ENCODE peak calls at places on chromosome 14, in ten cellular contexts. R is HCT116; X is AG09319; I is HTR-8/SVneo; G is stimulated activated CD8-positive, alpha-beta memory T cell treated with anti-CD3 and anti-CD28 coated beads, Interleukin-4, amount 100 ng/mL, for 24 hours; T is Jurkat, Clone E6-1; U is NCI-H1694; J is fibroblast of mammary gland; D is activated naive CD4-positive, alpha-beta T cell treated with Interleukin-2 at 50 U/mL for 16 hours; M is endodermal cell. Z is an unnamed sample.

GRCh38 chr14:72613196-72613974 is 280.5 kb downstream of the DPF3 start:
- DNase-seq in T (no peak), R (no peak), U (no peak), M (peak; percentile 21), G (no peak), X (no peak), D (no peak), J (peak; percentile 22), I (no peak), Z (no peak)

GRCh38 chr14:67457782-67458181 is 30.7 kb downstream of the TMEM229B start:
- DNase-seq in J (no peak), R (no peak), X (no peak), I (no peak), G (no peak), U (no peak), T (no peak), D (no peak), M (peak; percentile 90), Z (no peak)

GRCh38 chr14:89473979-89474378 is 56.9 kb upstream of the FOXN3 start:
- DNase-seq in D (no peak), T (no peak), U (no peak), M (no peak), G (no peak), R (no peak), J (peak; percentile 88), I (no peak), X (no peak), Z (no peak)

GRCh38 chr14:59067135-59067894 is 121.2 kb upstream of the DAAM1 start:
- DNase-seq in J (no peak), X (no peak), I (no peak), G (no peak), U (no peak), T (no peak), D (no peak), M (no peak), R (no peak), Z (no peak)

GRCh38 chr14:106087855-106088254 is 561.5 kb downstream of the TMEM121 start:
- DNase-seq in M (no peak), R (no peak), T (no peak), J (no peak), G (no peak), I (no peak), D (no peak), U (no peak), X (no peak), Z (no peak)

GRCh38 chr14:89598548-89599186 is 181.6 kb upstream of the FOXN3 start:
- DNase-seq in X (no peak), T (no peak), M (no peak), G (no peak), R (peak; percentile 16), U (no peak), I (no peak), J (peak; percentile 44), D (no peak), Z (no peak)

GRCh38 chr14:31025335-31026075 is at the start of gene AP4S1:
- DNase-seq in X (no peak), M (peak; percentile 85), G (peak; percentile 19), U (no peak), J (no peak), I (peak; percentile 45), T (no peak), D (peak; percentile 59), R (no peak), Z (peak; percentile 22)

GRCh38 chr14:74572829-74573360 is 39.1 kb downstream of the LTBP2 start:
- DNase-seq in R (no peak), J (peak; percentile 51), I (no peak), G (no peak), T (no peak), M (no peak), X (no peak), D (no peak), U (no peak), Z (no peak)

GRCh38 chr14:77037886-77038511 is 9.5 kb upstream of the IRF2BPL start:
- DNase-seq in D (peak; percentile 59), R (no peak), J (no peak), I (peak; percentile 67), M (no peak), X (no peak), G (no peak), T (peak; percentile 90), U (no peak), Z (no peak)

Z was measured in iPS DF 6.9.